ENCODE peak calls at places on chromosomes 3 and 15, in six cellular contexts. I is GM23338, Y is WERI-Rb-1, N is cardiac muscle cell, S is mammary epithelial cell, X is heart right ventricle. U is an unnamed sample.

GRCh38 chr3:56157693-56158092 is 310.6 kb downstream of the ERC2 start:
- DNase-seq in Y (no peak), X (no peak), N (no peak), S (peak; percentile 5), I (no peak), U (no peak)

GRCh38 chr15:79218588-79219200 is 63.8 kb upstream of the ANKRD34C start:
- DNase-seq in S (no peak), I (peak; percentile 32), X (no peak), N (peak; percentile 18), Y (no peak), U (no peak)

GRCh38 chr15:69505906-69506305 is 53.3 kb downstream of the RPLP1 start:
- DNase-seq in N (no peak), Y (no peak), I (no peak), X (no peak), S (no peak), U (no peak)

GRCh38 chr3:28210968-28211713 is 30.3 kb upstream of the CMC1 start:
- DNase-seq in S (no peak), I (no peak), Y (no peak), N (no peak), X (no peak), U (no peak)

GRCh38 chr15:90029024-90029423 is 27.9 kb downstream of the ZNF710 start:
- DNase-seq in I (no peak), S (no peak), Y (no peak), X (no peak), N (no peak), U (no peak)

GRCh38 chr15:36407647-36408046 is 171.8 kb upstream of the CDIN1 start:
- DNase-seq in X (no peak), Y (no peak), S (peak; percentile 68), I (no peak), N (no peak), U (no peak)

GRCh38 chr15:74725241-74725774 is at the start of gene CYP1A1:
- DNase-seq in Y (peak; percentile 43), N (peak; percentile 44), X (peak; percentile 28), S (peak; percentile 8), I (peak; percentile 68), U (no peak)

GRCh38 chr3:185332026-185332735 is 30.8 kb upstream of the MAP3K13 start:
- DNase-seq in N (no peak), X (no peak), Y (no peak), S (peak; percentile 92), I (no peak), U (no peak)

GRCh38 chr3:128266453-128266852 is 113.2 kb downstream of the EEFSEC start:
- DNase-seq in N (no peak), I (no peak), Y (no peak), S (no peak), X (no peak), U (no peak)

GRCh38 chr3:15064299-15064834 is 748 bp downstream of the MRPS25 start:
- DNase-seq in Y (peak; percentile 22), N (no peak), X (no peak), I (peak; percentile 37), S (peak; percentile 28), U (no peak)

GRCh38 chr15:48962662-48963523 is 826 bp downstream of the SHC4 start:
- DNase-seq in Y (no peak), S (peak; percentile 59), I (peak; percentile 67), X (peak; percentile 31), N (peak; percentile 58), U (no peak)

GRCh38 chr3:196120291-196120951 is 38.5 kb upstream of the TFRC start:
- DNase-seq in S (no peak), Y (no peak), I (no peak), X (peak; percentile 18), N (no peak), U (no peak)

GRCh38 chr3:2090512-2090911 is 8.2 kb upstream of the CNTN4 start:
- DNase-seq in S (no peak), Y (no peak), N (no peak), X (no peak), I (no peak), U (no peak)

GRCh38 chr3:103511891-103512290 is 1077.1 kb downstream of the ZPLD1 start:
- DNase-seq in N (no peak), X (no peak), Y (no peak), I (no peak), S (no peak), U (no peak)

GRCh38 chr3:10370429-10370828 is 49.5 kb upstream of the SEC13 start:
- DNase-seq in I (no peak), Y (no peak), X (no peak), S (no peak), N (no peak), U (no peak)

GRCh38 chr3:76438971-76439370 is 600.9 kb upstream of the ROBO2 start:
- DNase-seq in Y (no peak), I (no peak), N (no peak), S (no peak), X (no peak), U (no peak)

GRCh38 chr3:110526732-110527727 is 544.6 kb upstream of the NECTIN3 start:
- DNase-seq in X (no peak), S (peak; percentile 82), I (peak; percentile 61), N (no peak), Y (no peak), U (no peak)

GRCh38 chr3:108218811-108219210 is 3.4 kb downstream of the IFT57 start:
- DNase-seq in I (no peak), X (no peak), Y (no peak), N (no peak), S (no peak), U (no peak)

GRCh38 chr15:60835974-60836373 is 357.0 kb upstream of the ICE2 start:
- DNase-seq in X (no peak), S (no peak), N (no peak), I (no peak), Y (no peak), U (no peak)

GRCh38 chr15:82301296-82302016 is 38.8 kb downstream of the SAXO2 start:
- DNase-seq in I (no peak), X (no peak), S (no peak), N (no peak), Y (no peak), U (no peak)

GRCh38 chr3:33717616-33717865 is 513 bp downstream of the CLASP2 start:
- DNase-seq in Y (no peak), X (peak; percentile 65), I (peak; percentile 82), S (no peak), N (peak; percentile 77), U (no peak)

DNA sequence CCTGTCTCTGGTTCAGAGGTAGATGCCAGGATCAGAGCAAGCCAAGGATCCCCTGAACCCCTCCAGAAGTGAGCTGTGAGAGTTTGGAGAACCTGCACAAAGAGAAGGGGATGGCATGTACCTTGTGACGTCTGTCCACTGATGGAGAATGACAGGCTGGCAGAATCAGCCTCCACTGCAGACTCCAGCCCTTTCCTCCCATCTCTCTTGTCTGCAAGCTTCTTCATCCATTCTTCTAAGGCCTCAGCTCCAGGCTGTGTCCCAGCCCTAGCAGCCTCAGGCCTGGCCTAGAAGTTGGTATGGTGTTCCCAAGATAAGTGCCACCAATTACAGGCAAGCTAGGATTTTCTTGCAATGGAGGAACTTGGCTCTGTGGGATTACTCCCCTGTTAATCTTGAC is 8.6 kb downstream of the GALNT15 start:
- DNase-seq in Y (no peak), S (no peak), N (no peak), X (no peak), I (no peak), U (no peak)
- H3K27ac ChIP-seq in Y (no peak overlapping the region), S (no peak overlapping the region), N (no peak overlapping the region), X (no peak overlapping the region), I (no peak overlapping the region), U (peak overlapping the region; percentile 31)

GRCh38 chr3:126488205-126488604 is 12.5 kb upstream of the ZXDC start:
- DNase-seq in S (no peak), N (peak; percentile 27), I (no peak), Y (no peak), X (no peak), U (no peak)
- TF ChIP-seq CTCF in S (no peak), N (no peak), I (peak; percentile 48), Y (peak; percentile 44), X (no peak), U (no peak)

GRCh38 chr3:50862221-50862620 is 187.5 kb downstream of the DOCK3 start:
- DNase-seq in N (no peak), Y (no peak), I (peak; percentile 53), S (no peak), X (no peak), U (no peak)
- H3K27ac ChIP-seq in N (no peak overlapping the region), Y (no peak overlapping the region), I (no peak overlapping the region), S (no peak overlapping the region), X (no peak overlapping the region), U (no peak overlapping the region)

GRCh38 chr15:26032162-26032846 is 169.2 kb upstream of the ATP10A start:
- DNase-seq in S (no peak), Y (no peak), N (no peak), X (no peak), I (no peak), U (peak; percentile 26)

GRCh38 chr15:26038693-26039092 is 175.6 kb upstream of the ATP10A start:
- DNase-seq in I (peak; percentile 58), X (no peak), Y (no peak), S (no peak), N (no peak), U (no peak)

GRCh38 chr15:26037369-26037768 is 174.2 kb upstream of the ATP10A start:
- DNase-seq in X (no peak), N (no peak), S (no peak), I (no peak), Y (no peak), U (no peak)
- TF ChIP-seq CTCF in X (no peak), N (no peak), S (no peak), I (no peak), Y (no peak), U (no peak)

DNA sequence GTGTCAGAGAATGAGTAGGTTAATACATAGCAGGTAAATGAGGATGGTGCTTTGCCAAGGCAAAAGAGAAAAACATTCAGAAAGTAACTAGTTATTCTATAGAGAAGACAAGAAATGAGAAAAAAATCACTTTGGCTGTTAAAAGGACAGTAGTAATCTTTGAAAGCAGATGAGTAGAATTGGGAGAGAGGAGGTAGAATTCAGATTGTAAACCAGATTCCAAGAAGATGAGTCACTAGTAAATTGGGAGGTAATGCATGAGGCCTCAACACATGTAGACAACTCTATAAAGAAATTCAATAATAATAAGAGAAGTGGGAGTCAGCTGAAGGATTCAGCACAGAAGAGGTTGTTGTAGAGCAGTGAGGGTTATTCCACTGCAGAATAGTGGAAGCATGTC is 81.4 kb downstream of the MBNL1 start:
- DNase-seq in I (peak; percentile 15), N (no peak), S (peak; percentile 39), X (no peak), Y (no peak), U (no peak)
- H3K27ac ChIP-seq in I (no peak overlapping the region), N (no peak overlapping the region), S (peak overlapping the region; percentile 24), X (no peak overlapping the region), Y (no peak overlapping the region), U (no peak overlapping the region)

DNA sequence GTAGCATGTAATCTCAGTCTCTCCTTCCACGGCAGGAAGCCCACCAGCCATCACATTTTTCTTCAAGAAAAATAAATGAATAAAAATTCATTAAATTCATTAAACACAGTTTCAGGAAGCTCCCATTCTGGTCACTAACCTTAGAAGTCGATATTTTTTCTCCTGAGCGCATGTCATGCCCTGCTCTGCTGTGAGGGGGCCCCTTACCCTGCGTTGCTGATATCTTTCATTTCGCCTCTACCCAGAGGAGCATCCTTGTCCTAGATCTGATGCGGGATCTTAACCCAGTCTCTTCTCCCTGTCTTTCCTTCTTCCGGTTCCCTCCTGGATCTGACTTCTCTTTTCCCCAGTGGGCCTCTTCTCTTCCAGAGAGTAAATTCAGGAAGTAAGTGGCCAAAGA is 1.3 kb upstream of the ILDR1 start:
- DNase-seq in X (no peak), Y (no peak), I (peak; percentile 54), S (no peak), N (no peak), U (no peak)
- TF ChIP-seq CTCF in X (no peak), Y (no peak), I (peak; percentile 13), S (no peak), N (no peak), U (no peak)

U was measured in suprapubic skin.